ENCODE peak calls at places on chromosomes 7 and 10, in four cellular contexts. O, Z, J and A are unnamed samples.

GRCh38 chr7:92949748-92950147 is 113.4 kb upstream of the CDK6 start:
- DNase-seq in Z (no peak), O (no peak), J (no peak), A (peak)

GRCh38 chr10:78623577-78624215 is 445.1 kb upstream of the ZMIZ1 start:
- DNase-seq in Z (peak), O (no peak), J (no peak), A (no peak)

GRCh38 chr7:157679607-157680006 is 342.8 kb downstream of the DNAJB6 start:
- DNase-seq in J (no peak), Z (no peak), O (no peak), A (no peak)

GRCh38 chr10:34612938-34613337 is 202.2 kb downstream of the PARD3 start:
- DNase-seq in J (no peak), O (no peak), Z (no peak), A (no peak)

GRCh38 chr7:115099906-115100305 is 178.0 kb downstream of the MDFIC start:
- DNase-seq in Z (peak), O (no peak), J (no peak), A (no peak)

GRCh38 chr10:30986027-30986672 is 45.5 kb downstream of the ZNF438 start:
- DNase-seq in J (no peak), Z (no peak), O (no peak), A (no peak)

GRCh38 chr7:95476072-95476845 is 9.5 kb upstream of the ASB4 start:
- DNase-seq in Z (no peak), O (no peak), J (no peak), A (no peak)

GRCh38 chr10:15898046-15898445 is 37.7 kb upstream of the MINDY3 start:
- DNase-seq in Z (no peak), O (no peak), J (no peak), A (peak)

GRCh38 chr7:27170936-27171635 is 3.0 kb downstream of the HOXA10 start:
- DNase-seq in Z (peak), O (no peak), J (peak), A (no peak)

GRCh38 chr7:157699357-157700013 is 362.7 kb downstream of the DNAJB6 start:
- DNase-seq in J (no peak), Z (no peak), O (no peak), A (no peak)

GRCh38 chr10:118870467-118871243 is 115.9 kb upstream of the CACUL1 start:
- DNase-seq in Z (peak), O (no peak), J (no peak), A (no peak)

DNA sequence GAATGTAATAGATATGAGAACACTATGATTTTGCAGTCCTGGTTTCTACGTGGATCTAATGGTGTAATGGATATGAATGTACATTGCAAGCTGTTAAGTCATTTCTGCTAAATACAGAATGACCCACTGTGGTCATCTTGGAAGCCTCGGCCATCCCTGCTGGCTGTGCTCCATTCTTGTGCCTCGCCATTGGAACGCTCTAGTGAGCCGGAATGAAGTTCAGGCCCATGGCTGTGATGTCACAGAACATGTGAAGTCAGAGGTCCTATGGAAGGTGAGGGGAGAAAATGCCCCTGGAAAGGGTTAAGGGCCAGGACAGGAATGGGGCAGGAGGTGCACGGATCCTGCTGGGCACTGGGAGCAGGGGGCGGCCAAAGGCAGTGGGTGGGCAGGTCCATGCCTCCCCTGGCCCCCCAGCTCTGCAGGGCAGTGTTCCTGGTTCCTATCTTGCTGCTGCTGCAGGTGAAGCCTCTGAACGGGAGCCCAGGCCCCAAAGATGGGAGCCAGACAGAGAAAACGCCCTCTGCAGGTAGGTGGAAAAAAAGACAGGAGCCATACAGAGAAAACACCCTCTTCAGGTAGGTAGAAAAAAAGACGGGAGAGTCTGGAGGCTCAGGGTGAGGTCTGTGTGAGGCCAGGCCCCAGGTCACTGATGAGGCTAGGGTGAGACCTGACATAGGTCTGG is at the start of gene LLCFC1:
- DNase-seq in O (no peak), Z (peak), J (peak), A (peak)
- TF ChIP-seq RFX5 in O (no peak), Z (no peak), J (no peak), A (no peak)

DNA sequence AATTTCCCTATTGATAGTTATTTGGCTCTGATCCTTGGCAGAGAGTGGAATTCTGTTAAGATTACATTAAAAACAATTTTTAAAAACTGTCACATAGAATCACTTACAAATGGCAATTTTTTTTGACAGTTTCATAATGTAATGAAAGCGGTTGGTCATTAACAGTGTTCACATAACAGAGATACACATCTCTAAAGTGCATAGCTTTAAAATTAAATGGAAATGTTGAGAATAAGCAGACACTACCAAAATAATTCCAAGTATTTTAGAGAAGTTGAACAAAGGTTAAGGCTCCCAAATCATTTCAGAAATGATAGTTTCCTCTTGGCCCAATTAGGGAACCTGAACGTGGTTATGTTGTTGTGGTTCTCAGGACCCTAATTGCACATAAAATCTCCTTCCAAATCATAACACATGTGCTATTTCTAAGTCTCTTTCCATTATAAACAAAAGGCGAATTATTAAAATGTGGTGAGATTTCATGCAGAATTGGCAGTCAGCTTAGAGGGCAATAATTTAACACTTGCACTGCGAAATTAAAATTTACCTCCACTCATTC is 528.9 kb upstream of the FZD8 start:
- DNase-seq in O (no peak), J (no peak), Z (no peak), A (no peak)
- TF ChIP-seq ATF3 in O (no peak), J (no peak), Z (no peak), A (no peak)

GRCh38 chr10:102476466-102477141 is 25.3 kb upstream of the C10orf95 start:
- DNase-seq in J (no peak), O (no peak), Z (no peak), A (no peak)

GRCh38 chr10:102470579-102471546 is 19.5 kb upstream of the C10orf95 start:
- DNase-seq in J (no peak), O (no peak), Z (no peak), A (no peak)

GRCh38 chr10:102473445-102474331 is 22.3 kb upstream of the C10orf95 start:
- DNase-seq in O (no peak), J (no peak), Z (no peak), A (no peak)

GRCh38 chr10:102479651-102480050 is 22.9 kb downstream of the ACTR1A start:
- DNase-seq in O (no peak), Z (no peak), J (no peak), A (no peak)

GRCh38 chr10:102475451-102476040 is 24.2 kb upstream of the C10orf95 start:
- DNase-seq in O (no peak), J (no peak), Z (no peak), A (no peak)
- TF ChIP-seq RFX5 in O (no peak), J (no peak), Z (no peak), A (no peak)

GRCh38 chr7:36287371-36288241 is 102.1 kb upstream of the ANLN start:
- DNase-seq in Z (peak), O (no peak), J (peak), A (no peak)
- TF ChIP-seq ATF3 in Z (peak), O (no peak), J (no peak), A (no peak)

DNA sequence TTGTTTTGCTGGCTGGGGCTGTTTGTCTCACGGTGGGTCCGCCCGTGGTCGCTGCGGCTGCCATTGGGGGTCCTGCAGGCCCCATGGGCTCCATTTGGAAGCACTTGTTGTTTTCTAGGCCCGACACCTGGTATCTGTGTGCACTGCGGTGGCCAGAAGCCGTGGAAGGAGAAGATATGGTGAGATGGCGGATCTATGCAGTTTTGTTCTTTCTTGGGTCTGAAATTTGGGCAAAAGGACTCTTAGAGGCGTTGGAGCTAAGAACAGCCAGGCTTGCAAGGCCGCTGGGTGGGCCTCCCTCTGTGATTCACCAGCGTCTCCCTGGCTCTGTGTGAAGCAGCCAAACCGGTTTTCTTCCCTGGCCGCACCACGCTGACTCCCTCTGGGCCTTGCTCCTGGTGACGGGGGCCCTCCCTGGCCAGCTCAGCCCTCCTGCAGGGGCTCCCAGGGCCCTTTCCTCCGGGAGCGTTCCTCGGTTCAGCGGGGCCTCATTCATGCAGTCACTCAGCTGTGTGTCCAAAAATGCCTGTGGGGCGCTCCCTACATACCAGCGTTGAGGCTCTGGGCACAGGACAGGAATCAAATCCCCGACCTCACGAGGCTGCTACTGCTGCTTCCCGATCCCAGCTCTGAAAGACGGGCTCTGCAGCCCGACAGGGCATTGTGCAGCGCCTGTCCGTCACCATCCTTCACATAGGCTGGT is 109.7 kb upstream of the SHH start:
- DNase-seq in Z (no peak), O (no peak), J (peak), A (no peak)
- TF ChIP-seq RFX5 in Z (no peak), O (no peak), J (no peak), A (no peak)

GRCh38 chr7:44286618-44287487 is 38.5 kb downstream of the CAMK2B start:
- DNase-seq in O (no peak), J (peak), Z (no peak), A (no peak)

GRCh38 chr7:44285561-44285960 is 39.8 kb downstream of the CAMK2B start:
- DNase-seq in O (no peak), J (peak), Z (no peak), A (no peak)

GRCh38 chr7:44284881-44285541 is 40.4 kb downstream of the CAMK2B start:
- DNase-seq in J (peak), O (no peak), Z (no peak), A (no peak)

GRCh38 chr7:44287488-44288380 is 37.7 kb downstream of the CAMK2B start:
- DNase-seq in J (peak), Z (no peak), O (no peak), A (no peak)

DNA sequence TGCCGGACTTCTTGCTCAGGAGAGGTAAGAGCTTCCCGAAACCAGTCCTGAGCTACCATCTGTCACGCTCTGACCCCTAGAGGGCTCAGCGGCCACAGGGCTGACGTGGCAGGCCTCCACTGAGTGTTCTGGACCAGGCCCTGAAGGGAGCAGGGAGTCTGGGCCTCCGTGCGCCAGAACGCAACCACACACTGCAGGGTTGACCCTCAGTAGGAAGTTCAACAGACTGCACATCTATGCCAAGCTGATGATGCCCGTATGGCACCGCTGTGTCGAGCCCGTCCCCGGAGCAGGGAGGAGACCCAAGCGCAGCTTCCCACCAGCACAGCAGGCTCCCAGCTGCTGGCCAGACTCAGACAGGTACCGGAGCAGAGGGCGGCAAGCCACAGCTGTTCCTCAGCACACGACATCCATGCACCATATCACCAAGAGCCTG is 39.2 kb downstream of the CAMK2B start:
- DNase-seq in O (no peak), Z (no peak), J (peak), A (peak)
- TF ChIP-seq ATF3 in O (no peak), Z (no peak), J (no peak), A (no peak)

DNA sequence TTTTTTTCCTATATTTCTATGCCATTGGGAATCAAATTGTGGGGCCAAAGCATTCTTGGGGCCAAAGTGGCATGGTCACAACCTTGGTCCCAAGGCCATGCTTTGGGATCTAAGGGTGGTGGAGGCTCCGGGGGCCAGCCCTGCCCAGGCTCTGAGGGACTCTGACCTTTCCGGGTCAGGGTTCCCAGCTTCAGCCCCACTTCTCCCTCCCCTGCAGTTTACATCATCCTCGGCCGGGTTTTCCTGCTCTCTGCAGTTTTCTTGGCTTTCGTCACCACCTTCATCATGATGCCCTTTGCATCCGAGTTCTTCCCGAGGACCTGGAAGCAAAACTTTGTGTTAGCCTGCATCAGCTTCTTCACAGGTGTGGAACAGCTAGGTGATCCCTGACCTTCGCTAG is 8.5 kb downstream of the TMEM225B start:
- DNase-seq in J (peak), O (no peak), Z (no peak), A (no peak)
- TF ChIP-seq RFX5 in J (no peak), O (no peak), Z (no peak), A (no peak)